ENCODE peak calls at places on chromosomes 3 and 15, in seven cellular contexts. A, R, O, I, G, H and X are unnamed samples.

GRCh38 chr15:58115692-58116091 is 22.5 kb upstream of the AQP9 start:
- DNase-seq in A (no peak), R (peak; percentile 22), O (no peak), I (no peak), G (no peak), H (no peak), X (no peak)

GRCh38 chr3:93973160-93974126 is at the start of gene PROS1:
- DNase-seq in A (peak; percentile 77), R (peak; percentile 79), O (peak; percentile 82), I (peak; percentile 94), G (peak; percentile 88), H (peak; percentile 69), X (peak; percentile 38)

GRCh38 chr3:100992086-100993033 is 861 bp downstream of the ABI3BP start:
- DNase-seq in A (no peak), R (peak; percentile 62), O (no peak), I (no peak), G (no peak), H (no peak), X (no peak)

GRCh38 chr3:185056908-185057307 is 96.0 kb downstream of the C3orf70 start:
- DNase-seq in A (no peak), R (no peak), O (no peak), I (no peak), G (no peak), H (no peak), X (no peak)

GRCh38 chr3:104916971-104917370 is 449.7 kb upstream of the ALCAM start:
- DNase-seq in A (no peak), R (no peak), O (no peak), I (no peak), G (no peak), H (no peak), X (no peak)

GRCh38 chr3:42725454-42725853 is 22.9 kb upstream of the HHATL start:
- DNase-seq in A (no peak), R (no peak), O (no peak), I (no peak), G (no peak), H (no peak), X (no peak)

GRCh38 chr15:96750361-96750760 is 419.9 kb downstream of the NR2F2 start:
- DNase-seq in A (no peak), R (no peak), O (no peak), I (no peak), G (no peak), H (no peak), X (no peak)

GRCh38 chr3:134832585-134832984 is 37.5 kb downstream of the EPHB1 start:
- DNase-seq in A (no peak), R (no peak), O (no peak), I (no peak), G (no peak), H (no peak), X (no peak)

GRCh38 chr15:33007295-33007855 is 187.1 kb downstream of the FMN1 start:
- DNase-seq in A (no peak), R (peak; percentile 68), O (peak; percentile 22), I (no peak), G (no peak), H (no peak), X (no peak)

GRCh38 chr3:53626876-53627275 is 132.5 kb downstream of the CACNA1D start:
- DNase-seq in A (no peak), R (no peak), O (no peak), I (no peak), G (no peak), H (peak; percentile 14), X (no peak)

GRCh38 chr3:79039192-79039591 is 728.6 kb downstream of the ROBO1 start:
- DNase-seq in A (no peak), R (peak; percentile 25), O (no peak), I (no peak), G (no peak), H (no peak), X (no peak)

GRCh38 chr3:115254492-115255196 is 107.6 kb upstream of the ZBTB20 start:
- DNase-seq in A (no peak), R (no peak), O (no peak), I (peak; percentile 61), G (no peak), H (no peak), X (no peak)

GRCh38 chr3:15361494-15362214 is 29.3 kb upstream of the SH3BP5 start:
- DNase-seq in A (no peak), R (peak; percentile 56), O (no peak), I (no peak), G (no peak), H (no peak), X (peak; percentile 44)

GRCh38 chr3:111714305-111714704 is 119.2 kb upstream of the ZBED2 start:
- DNase-seq in A (no peak), R (peak; percentile 46), O (no peak), I (no peak), G (no peak), H (no peak), X (no peak)

GRCh38 chr3:143352031-143352623 is 232.6 kb downstream of the CHST2 start:
- DNase-seq in A (no peak), R (no peak), O (peak; percentile 13), I (peak; percentile 52), G (no peak), H (no peak), X (no peak)

GRCh38 chr3:122457706-122458105 is 41.8 kb upstream of the WDR5B start:
- DNase-seq in A (no peak), R (no peak), O (no peak), I (no peak), G (no peak), H (no peak), X (no peak)

GRCh38 chr3:122456074-122456473 is 40.2 kb upstream of the WDR5B start:
- DNase-seq in A (no peak), R (no peak), O (no peak), I (no peak), G (no peak), H (no peak), X (no peak)

GRCh38 chr3:122464659-122465058 is 48.8 kb upstream of the WDR5B start:
- DNase-seq in A (no peak), R (no peak), O (no peak), I (no peak), G (no peak), H (no peak), X (no peak)

GRCh38 chr3:122461834-122462233 is 46.0 kb upstream of the WDR5B start:
- DNase-seq in A (no peak), R (no peak), O (no peak), I (no peak), G (no peak), H (no peak), X (no peak)

DNA sequence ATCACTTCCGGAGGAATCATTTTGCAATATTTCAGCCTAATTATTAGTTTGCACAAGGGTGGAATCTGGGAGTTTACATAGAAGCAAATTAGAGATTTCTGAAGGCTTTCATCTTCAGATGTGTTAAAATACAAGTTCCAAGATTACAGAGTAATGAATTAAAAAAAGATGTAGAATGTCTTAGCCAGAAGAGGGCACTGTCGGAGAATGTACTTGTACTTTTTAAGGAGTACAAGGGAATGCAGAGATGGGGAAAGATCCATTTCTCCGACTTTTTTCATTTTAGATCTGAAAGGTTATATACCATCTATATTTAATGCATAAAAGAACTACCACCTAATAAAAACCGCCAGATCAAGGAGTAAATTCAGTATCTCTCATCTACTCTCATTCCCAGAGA is 43.1 kb upstream of the WDR5B start:
- DNase-seq in A (no peak), R (peak; percentile 73), O (no peak), I (no peak), G (no peak), H (no peak), X (no peak)
- TF ChIP-seq CTCF in A (peak; percentile 44), R (peak; percentile 62), O (peak; percentile 16), I (peak; percentile 34), G (peak; percentile 24), H (no peak), X (no peak)

DNA sequence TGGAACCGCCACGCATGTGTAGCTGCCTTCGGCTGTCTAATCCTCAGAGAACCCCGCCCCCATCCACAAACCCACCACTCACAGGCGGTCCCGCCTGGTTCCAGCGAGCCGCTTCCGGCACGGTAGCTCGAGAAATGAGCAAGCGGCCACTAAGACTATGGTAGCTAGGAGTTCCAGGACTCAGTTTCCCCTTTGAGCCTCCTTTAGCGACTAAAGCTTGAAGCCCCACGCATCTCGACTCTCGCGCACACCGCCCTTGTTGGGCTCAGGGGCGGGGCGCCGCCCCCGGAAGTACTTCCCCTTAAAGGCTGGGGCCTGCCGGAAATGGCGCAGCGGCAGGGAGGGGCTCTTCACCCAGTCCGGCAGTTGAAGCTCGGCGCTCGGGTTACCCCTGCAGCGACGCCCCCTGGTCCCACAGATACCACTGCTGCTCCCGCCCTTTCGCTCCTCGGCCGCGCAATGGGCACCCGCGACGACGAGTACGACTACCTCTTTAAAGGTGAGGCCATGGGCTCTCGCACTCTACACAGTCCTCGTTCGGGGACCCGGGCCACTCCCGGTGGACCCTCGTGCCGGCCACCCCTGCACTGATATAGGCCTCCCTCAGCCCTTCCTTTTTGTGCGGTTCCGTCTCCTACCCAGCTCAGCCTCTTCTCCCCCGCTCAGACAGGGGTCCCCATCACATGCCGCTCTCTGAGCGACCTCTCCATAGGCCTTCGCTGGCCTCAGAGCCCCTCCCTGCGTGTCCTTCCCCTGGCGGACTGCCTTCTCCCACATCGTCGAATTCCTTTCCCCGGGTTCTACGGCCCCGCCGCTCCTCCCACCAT is at the start of gene RAB11A:
- DNase-seq in A (peak; percentile 97), R (peak; percentile 97), O (peak; percentile 91), I (peak; percentile 99), G (peak; percentile 96), H (peak; percentile 96), X (peak; percentile 94)
- TF ChIP-seq CTCF in A (no peak), R (peak; percentile 38), O (peak; percentile 27), I (peak; percentile 33), G (no peak), H (no peak), X (no peak)

DNA sequence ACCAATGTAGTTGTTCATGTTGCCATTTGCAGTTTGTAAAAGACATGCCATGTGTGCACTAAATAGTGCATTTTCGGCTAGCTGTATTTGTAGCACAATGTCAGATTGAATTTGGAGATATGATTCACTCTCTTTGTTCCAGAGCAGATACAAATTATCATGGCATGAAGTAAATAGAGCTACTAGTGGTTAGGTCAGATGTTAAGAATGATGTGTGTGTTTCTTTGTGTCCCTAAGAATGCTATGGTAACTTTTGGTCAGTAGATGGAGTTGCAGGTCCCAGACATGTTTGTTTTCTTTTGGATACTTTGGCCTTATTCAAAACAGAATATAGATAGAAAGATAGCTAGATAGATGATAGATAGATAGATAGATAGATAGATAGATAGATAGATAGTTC is 595.8 kb downstream of the NLGN1 start:
- DNase-seq in A (no peak), R (peak; percentile 82), O (no peak), I (no peak), G (no peak), H (no peak), X (no peak)
- TF ChIP-seq CTCF in A (peak; percentile 20), R (peak; percentile 73), O (peak; percentile 41), I (no peak), G (no peak), H (no peak), X (no peak)

GRCh38 chr15:94847325-94847724 is 616.0 kb downstream of the MCTP2 start:
- DNase-seq in A (no peak), R (no peak), O (no peak), I (no peak), G (no peak), H (no peak), X (no peak)

GRCh38 chr15:94845391-94845718 is 614.0 kb downstream of the MCTP2 start:
- DNase-seq in A (no peak), R (no peak), O (no peak), I (no peak), G (no peak), H (no peak), X (no peak)

GRCh38 chr15:94843060-94843459 is 611.7 kb downstream of the MCTP2 start:
- DNase-seq in A (no peak), R (no peak), O (no peak), I (no peak), G (no peak), H (no peak), X (no peak)

GRCh38 chr15:94844188-94844532 is 612.8 kb downstream of the MCTP2 start:
- DNase-seq in A (no peak), R (peak; percentile 3), O (no peak), I (no peak), G (no peak), H (no peak), X (no peak)

GRCh38 chr15:94844533-94845390 is 613.4 kb downstream of the MCTP2 start:
- DNase-seq in A (peak; percentile 90), R (peak; percentile 22), O (peak; percentile 95), I (peak; percentile 91), G (peak; percentile 66), H (peak; percentile 82), X (no peak)
- TF ChIP-seq CTCF in A (peak; percentile 1), R (no peak), O (no peak), I (no peak), G (no peak), H (no peak), X (no peak)